ENCODE peak calls at places on chromosomes 2 and 18, in ten cellular contexts. R is hepatocyte; Z is type B pancreatic cell; P is right atrium auricular region; G is ovary; J is nephron progenitor cell; V is A673; X is OCI-LY7; S is astrocyte of the spinal cord; L is CD8-positive, alpha-beta T cell. U is an unnamed sample.

GRCh38 chr2:212595036-212595654 is 56.5 kb upstream of the ERBB4 start:
- DNase-seq in R (no peak), Z (no peak), P (no peak), G (no peak), J (no peak), V (peak; percentile 50), X (peak; percentile 15), S (peak; percentile 54), L (no peak), U (peak; percentile 12)

GRCh38 chr2:208369091-208369490 is 37.5 kb upstream of the PTH2R start:
- DNase-seq in R (no peak), Z (no peak), P (no peak), G (no peak), J (no peak), V (no peak), X (no peak), S (no peak), L (no peak), U (peak; percentile 46)

GRCh38 chr2:134146620-134147019 is 107.3 kb upstream of the MGAT5 start:
- DNase-seq in R (no peak), Z (no peak), P (no peak), G (no peak), J (no peak), V (no peak), X (no peak), S (peak; percentile 54), L (no peak), U (no peak)

GRCh38 chr2:24124003-24124585 is 825 bp downstream of the FAM228B start:
- DNase-seq in R (no peak), Z (no peak), P (no peak), G (no peak), J (no peak), V (no peak), X (no peak), S (peak; percentile 62), L (no peak), U (no peak)

GRCh38 chr2:156436477-156437085 is 402 bp downstream of the GPD2 start:
- DNase-seq in R (peak; percentile 30), Z (no peak), P (no peak), G (no peak), J (no peak), V (peak; percentile 32), X (peak; percentile 42), S (peak; percentile 48), L (peak; percentile 57), U (peak; percentile 45)

GRCh38 chr2:148928395-148928794 is 53.4 kb downstream of the KIF5C start:
- DNase-seq in R (no peak), Z (no peak), P (no peak), G (no peak), J (no peak), V (no peak), X (no peak), S (no peak), L (no peak), U (no peak)

GRCh38 chr18:75214766-75215515 is 4.3 kb downstream of the TSHZ1 start:
- DNase-seq in R (peak; percentile 60), Z (no peak), P (no peak), G (no peak), J (no peak), V (no peak), X (no peak), S (peak; percentile 8), L (no peak), U (no peak)

GRCh38 chr2:175063741-175064140 is 58.6 kb upstream of the CHN1 start:
- DNase-seq in R (peak; percentile 23), Z (no peak), P (no peak), G (no peak), J (no peak), V (no peak), X (no peak), S (no peak), L (no peak), U (no peak)

GRCh38 chr2:236688157-236688556 is 118.5 kb downstream of the ACKR3 start:
- DNase-seq in R (no peak), Z (no peak), P (no peak), G (no peak), J (no peak), V (no peak), X (no peak), S (no peak), L (no peak), U (no peak)

GRCh38 chr2:2827691-2828315 is 496.7 kb upstream of the MYT1L start:
- DNase-seq in R (no peak), Z (no peak), P (peak; percentile 54), G (no peak), J (no peak), V (no peak), X (no peak), S (no peak), L (peak; percentile 36), U (no peak)

GRCh38 chr2:127577973-127578372 is 42.5 kb downstream of the MYO7B start:
- DNase-seq in R (no peak), Z (peak; percentile 43), P (peak; percentile 28), G (peak; percentile 12), J (no peak), V (no peak), X (no peak), S (no peak), L (peak; percentile 32), U (no peak)

GRCh38 chr2:241689306-241689705 is 2.7 kb upstream of the DTYMK start:
- DNase-seq in R (no peak), Z (no peak), P (no peak), G (no peak), J (no peak), V (no peak), X (no peak), S (no peak), L (peak; percentile 66), U (no peak)

GRCh38 chr18:32093106-32093511 is 1.4 kb downstream of the RNF138 start:
- DNase-seq in R (peak; percentile 69), Z (peak; percentile 72), P (peak; percentile 65), G (no peak), J (peak; percentile 68), V (peak; percentile 68), X (peak; percentile 39), S (peak; percentile 67), L (peak; percentile 61), U (peak; percentile 74)

GRCh38 chr2:163155279-163155883 is 316.8 kb upstream of the KCNH7 start:
- DNase-seq in R (peak; percentile 43), Z (no peak), P (no peak), G (no peak), J (peak; percentile 17), V (peak; percentile 49), X (peak; percentile 29), S (peak; percentile 55), L (no peak), U (peak; percentile 45)

GRCh38 chr18:11500153-11501122 is 109.0 kb upstream of the SLC35G4 start:
- DNase-seq in R (peak; percentile 79), Z (no peak), P (no peak), G (no peak), J (no peak), V (no peak), X (peak; percentile 31), S (peak; percentile 98), L (no peak), U (peak; percentile 87)

GRCh38 chr2:191302459-191303155 is 57.4 kb downstream of the MYO1B start:
- DNase-seq in R (no peak), Z (no peak), P (no peak), G (no peak), J (no peak), V (peak; percentile 30), X (no peak), S (no peak), L (no peak), U (no peak)
- TF ChIP-seq CTCF in R (peak; percentile 24), Z (peak; percentile 60), P (no peak), G (no peak), J (peak; percentile 7), V (peak; percentile 40), X (peak; percentile 37), S (peak; percentile 44), L (no peak), U (peak; percentile 37)

GRCh38 chr2:177628817-177629216 is 236.2 kb downstream of the AGPS start:
- DNase-seq in R (no peak), Z (no peak), P (no peak), G (no peak), J (no peak), V (no peak), X (no peak), S (no peak), L (no peak), U (no peak)
- TF ChIP-seq CTCF in R (no peak), Z (no peak), P (no peak), G (no peak), J (no peak), V (no peak), X (no peak), S (no peak), L (no peak), U (no peak)

GRCh38 chr2:71801969-71802368 is 345.7 kb downstream of the CYP26B1 start:
- DNase-seq in R (peak; percentile 59), Z (no peak), P (peak; percentile 87), G (no peak), J (peak; percentile 66), V (peak; percentile 64), X (no peak), S (peak; percentile 19), L (no peak), U (peak; percentile 53)
- TF ChIP-seq CTCF in R (peak; percentile 56), Z (peak; percentile 56), P (peak; percentile 75), G (no peak), J (peak; percentile 58), V (peak; percentile 61), X (peak; percentile 26), S (peak; percentile 61), L (no peak), U (peak; percentile 69)

GRCh38 chr2:73368781-73369180 is 16.9 kb upstream of the ALMS1 start:
- DNase-seq in R (no peak), Z (no peak), P (no peak), G (no peak), J (no peak), V (peak; percentile 6), X (no peak), S (no peak), L (no peak), U (no peak)

GRCh38 chr2:73374243-73374642 is 11.4 kb upstream of the ALMS1 start:
- DNase-seq in R (no peak), Z (no peak), P (no peak), G (no peak), J (no peak), V (no peak), X (no peak), S (no peak), L (no peak), U (no peak)

GRCh38 chr2:73376681-73377080 is 9.0 kb upstream of the ALMS1 start:
- DNase-seq in R (no peak), Z (no peak), P (no peak), G (no peak), J (no peak), V (no peak), X (no peak), S (no peak), L (no peak), U (no peak)

GRCh38 chr2:73370348-73370747 is 15.3 kb upstream of the ALMS1 start:
- DNase-seq in R (no peak), Z (no peak), P (no peak), G (no peak), J (no peak), V (no peak), X (no peak), S (no peak), L (no peak), U (no peak)

DNA sequence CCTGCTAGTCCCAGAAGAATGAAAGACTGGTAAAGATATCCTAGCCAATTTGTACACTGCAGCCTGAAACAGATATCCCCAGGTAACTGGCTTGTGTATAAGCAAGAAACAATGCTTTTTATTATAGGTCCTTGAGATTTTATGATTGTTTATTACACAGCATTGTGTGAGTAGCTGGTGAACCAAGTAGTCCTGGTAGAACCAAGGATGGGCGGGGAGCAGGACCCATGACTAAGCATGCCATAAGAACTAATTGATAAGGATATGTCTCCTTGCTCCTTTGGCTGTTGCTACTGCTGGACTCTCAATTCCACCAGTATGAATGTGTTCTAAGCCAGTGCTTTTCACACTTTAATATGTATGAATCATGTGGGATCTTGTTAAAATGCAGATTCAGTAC is 12.3 kb upstream of the ALMS1 start:
- DNase-seq in R (no peak), Z (no peak), P (no peak), G (no peak), J (no peak), V (no peak), X (no peak), S (no peak), L (no peak), U (no peak)
- TF ChIP-seq CTCF in R (no peak), Z (no peak), P (no peak), G (no peak), J (no peak), V (no peak), X (no peak), S (no peak), L (no peak), U (no peak)

U was measured in fibroblast of villous mesenchyme.